ENCODE peak calls at places on chromosomes 11 and 22, in four cellular contexts. X, Y, W and I are unnamed samples.
A peak's percentile ranks its signal among the peaks of the same experiment; 100 is the strongest.

GRCh38 chr11:82906236-82906635 is 4.7 kb downstream of the DDIAS start:
- ATAC-seq in X (no peak), Y (no peak), W (no peak), I (no peak)

GRCh38 chr11:122375687-122376399 is 259.8 kb upstream of the BLID start:
- ATAC-seq in X (no peak), Y (no peak), W (no peak), I (no peak)

GRCh38 chr22:46547883-46548244 is 10.4 kb upstream of the CELSR1 start:
- ATAC-seq in X (peak; percentile 43), Y (peak; percentile 72), W (peak; percentile 69), I (peak; percentile 69)

GRCh38 chr11:76606102-76606793 is 64.3 kb downstream of the LRRC32 start:
- ATAC-seq in X (no peak), Y (no peak), W (peak; percentile 71), I (no peak)

GRCh38 chr11:112731538-112731937 is 229.7 kb upstream of the NCAM1 start:
- ATAC-seq in X (no peak), Y (no peak), W (no peak), I (no peak)

GRCh38 chr22:19843107-19843856 is 11.4 kb downstream of the GNB1L start:
- ATAC-seq in X (no peak), Y (peak; percentile 3), W (peak; percentile 28), I (peak; percentile 2)

GRCh38 chr11:19382131-19382611 is 141.4 kb upstream of the E2F8 start:
- ATAC-seq in X (no peak), Y (no peak), W (peak; percentile 68), I (no peak)

GRCh38 chr11:19225123-19225522 is 15.6 kb downstream of the E2F8 start:
- ATAC-seq in X (no peak), Y (no peak), W (peak; percentile 47), I (no peak)

GRCh38 chr11:18578975-18579598 is 9.4 kb downstream of the UEVLD start:
- ATAC-seq in X (peak; percentile 89), Y (peak; percentile 46), W (no peak), I (peak; percentile 93)

GRCh38 chr11:57434640-57435546 is 8.0 kb upstream of the SLC43A3 start:
- ATAC-seq in X (peak; percentile 88), Y (peak; percentile 79), W (peak; percentile 76), I (peak; percentile 92)

GRCh38 chr11:134178275-134178674 is 45.5 kb downstream of the NCAPD3 start:
- ATAC-seq in X (no peak), Y (no peak), W (peak; percentile 49), I (no peak)

GRCh38 chr11:11081786-11082185 is 223.9 kb upstream of the ZBED5 start:
- ATAC-seq in X (no peak), Y (no peak), W (no peak), I (no peak)

GRCh38 chr11:96213500-96213899 is 129.5 kb downstream of the MAML2 start:
- ATAC-seq in X (peak; percentile 60), Y (no peak), W (peak; percentile 55), I (no peak)

GRCh38 chr22:46992121-46992731 is 229.8 kb downstream of the TBC1D22A start:
- ATAC-seq in X (no peak), Y (no peak), W (no peak), I (no peak)

GRCh38 chr11:83162377-83162776 is 5.4 kb downstream of the PCF11 start:
- ATAC-seq in X (no peak), Y (no peak), W (no peak), I (no peak)

GRCh38 chr11:78606667-78607066 is 32.0 kb upstream of the NARS2 start:
- ATAC-seq in X (no peak), Y (no peak), W (no peak), I (no peak)

GRCh38 chr11:16880184-16880583 is 134.0 kb downstream of the PLEKHA7 start:
- ATAC-seq in X (no peak), Y (no peak), W (peak; percentile 35), I (no peak)

GRCh38 chr11:87299041-87299481 is 261.3 kb downstream of the TMEM135 start:
- ATAC-seq in X (no peak), Y (no peak), W (no peak), I (no peak)

GRCh38 chr11:44632466-44633123 is 67.1 kb downstream of the CD82 start:
- ATAC-seq in X (peak; percentile 92), Y (peak; percentile 68), W (peak; percentile 26), I (peak; percentile 71)